ENCODE peak calls at places on chromosomes 3 and 15, in nine cellular contexts. P is fibroblast of the aortic adventitia; S is upper lobe of left lung; D is C1 segment of cervical spinal cord; E is GM20000; F is retina; U is iris pigment epithelial cell; C is stimulated activated effector memory CD8-positive, alpha-beta T cell treated with anti-CD3 and anti-CD28 coated beads, Interleukin-12 subunit alpha, Interleukin-12 subunit beta, amount 100 ng/mL, for 72 hours; Z is GM12865. J is an unnamed sample.

GRCh38 chr3:42771271-42771670 is 1.8 kb downstream of the CCDC13 start:
- DNase-seq in F (no peak), E (no peak), U (no peak), P (no peak), Z (no peak), S (no peak), C (no peak), D (no peak), J (no peak)

GRCh38 chr3:27360113-27361078 is 8.8 kb downstream of the NEK10 start:
- DNase-seq in C (no peak), U (peak), F (no peak), P (peak), E (no peak), S (no peak), D (no peak), Z (no peak), J (no peak)

GRCh38 chr3:188727052-188727451 is 444.7 kb upstream of the TPRG1 start:
- DNase-seq in Z (no peak), D (no peak), E (no peak), C (no peak), U (no peak), S (no peak), P (no peak), F (no peak), J (no peak)

GRCh38 chr15:63043391-63044076 is 987 bp downstream of the TPM1 start:
- DNase-seq in U (peak), E (peak), F (peak), C (peak), D (no peak), S (peak), P (no peak), Z (no peak), J (no peak)

GRCh38 chr3:60948488-60948887 is 302.8 kb downstream of the FHIT start:
- DNase-seq in U (peak), D (no peak), Z (no peak), S (no peak), E (no peak), C (no peak), P (peak), F (no peak), J (no peak)

GRCh38 chr3:61666615-61667320 is 105.4 kb downstream of the PTPRG start:
- DNase-seq in Z (no peak), U (peak), P (no peak), E (no peak), S (no peak), F (no peak), C (no peak), D (no peak), J (no peak)

GRCh38 chr15:101207867-101208288 is 44.0 kb downstream of the CHSY1 start:
- DNase-seq in D (no peak), C (no peak), S (peak), F (no peak), U (peak), E (no peak), P (peak), Z (no peak), J (no peak)

GRCh38 chr3:50539887-50540286 is 27.7 kb downstream of the C3orf18 start:
- DNase-seq in S (peak), D (no peak), E (no peak), Z (no peak), U (no peak), P (no peak), C (no peak), F (no peak), J (no peak)

GRCh38 chr3:168060317-168060716 is 35.4 kb downstream of the GOLIM4 start:
- DNase-seq in E (no peak), Z (no peak), F (no peak), D (no peak), U (no peak), C (no peak), P (no peak), S (no peak), J (no peak)

GRCh38 chr3:172519740-172520139 is 3.5 kb downstream of the TNFSF10 start:
- DNase-seq in U (no peak), D (no peak), Z (no peak), C (no peak), F (no peak), P (no peak), E (no peak), S (no peak), J (no peak)

GRCh38 chr3:50242778-50243551 is 7.0 kb downstream of the GNAI2 start:
- DNase-seq in S (no peak), Z (peak), P (peak), D (no peak), F (no peak), C (no peak), E (no peak), U (peak), J (no peak)

GRCh38 chr3:192727032-192727847 is at the start of gene FGF12:
- DNase-seq in C (no peak), D (peak), S (peak), E (peak), F (peak), Z (peak), P (peak), U (peak), J (peak)

GRCh38 chr3:170007031-170007663 is 30.6 kb upstream of the GPR160 start:
- DNase-seq in P (peak), C (peak), F (no peak), D (no peak), U (peak), E (peak), Z (peak), S (no peak), J (no peak)

GRCh38 chr3:14431928-14432834 is 29.8 kb downstream of the SLC6A6 start:
- DNase-seq in U (peak), Z (peak), D (no peak), P (peak), S (peak), E (peak), F (no peak), C (peak), J (peak)

GRCh38 chr15:95300958-95301357 is 1029.5 kb upstream of the NR2F2 start:
- DNase-seq in F (no peak), S (no peak), Z (peak), D (no peak), U (peak), P (peak), E (no peak), C (no peak), J (no peak)

GRCh38 chr15:74892313-74892712 is 2.5 kb downstream of the MPI start:
- DNase-seq in P (no peak), D (no peak), Z (no peak), E (no peak), S (no peak), U (no peak), C (no peak), F (no peak), J (no peak)

GRCh38 chr3:159418571-159419526 is 569.8 kb upstream of the IL12A start:
- DNase-seq in P (peak), D (no peak), U (peak), E (no peak), F (no peak), Z (no peak), C (no peak), S (no peak), J (no peak)